ENCODE peak calls at places on chromosome 5, in four cellular contexts. One of them, this sample, is unnamed.

GRCh38 chr5:73892806-73893205 is 266.8 kb downstream of the ARHGEF28 start:
- DNase-seq in stimulated activated CD4-positive, alpha-beta T cell treated with anti-CD3 and anti-CD28 coated beads, Interleukin-12 subunit alpha, Interleukin-12 subunit beta, amount 100 ng/mL, for 4 hours: no peak
- DNase-seq in A549: no peak
- DNase-seq in hepatic stellate cell: peak
- DNase-seq in this sample: peak

GRCh38 chr5:40477856-40478546 is 201.7 kb upstream of the PTGER4 start:
- DNase-seq in stimulated activated CD4-positive, alpha-beta T cell treated with anti-CD3 and anti-CD28 coated beads, Interleukin-12 subunit alpha, Interleukin-12 subunit beta, amount 100 ng/mL, for 4 hours: no peak
- DNase-seq in A549: no peak
- DNase-seq in hepatic stellate cell: no peak
- DNase-seq in this sample: peak

GRCh38 chr5:74149395-74149794 is 491.1 kb downstream of the ENC1 start:
- DNase-seq in stimulated activated CD4-positive, alpha-beta T cell treated with anti-CD3 and anti-CD28 coated beads, Interleukin-12 subunit alpha, Interleukin-12 subunit beta, amount 100 ng/mL, for 4 hours: no peak
- DNase-seq in A549: no peak
- DNase-seq in hepatic stellate cell: peak
- DNase-seq in this sample: peak

GRCh38 chr5:103919526-103919925 is 356.9 kb upstream of the NUDT12 start:
- DNase-seq in stimulated activated CD4-positive, alpha-beta T cell treated with anti-CD3 and anti-CD28 coated beads, Interleukin-12 subunit alpha, Interleukin-12 subunit beta, amount 100 ng/mL, for 4 hours: no peak
- DNase-seq in A549: no peak
- DNase-seq in hepatic stellate cell: no peak
- DNase-seq in this sample: no peak

GRCh38 chr5:28967848-28968247 is 1929.5 kb upstream of the CDH9 start:
- DNase-seq in stimulated activated CD4-positive, alpha-beta T cell treated with anti-CD3 and anti-CD28 coated beads, Interleukin-12 subunit alpha, Interleukin-12 subunit beta, amount 100 ng/mL, for 4 hours: no peak
- DNase-seq in A549: no peak
- DNase-seq in hepatic stellate cell: no peak
- DNase-seq in this sample: no peak

GRCh38 chr5:113487411-113487778 is 858 bp downstream of the MCC start:
- DNase-seq in stimulated activated CD4-positive, alpha-beta T cell treated with anti-CD3 and anti-CD28 coated beads, Interleukin-12 subunit alpha, Interleukin-12 subunit beta, amount 100 ng/mL, for 4 hours: no peak
- DNase-seq in A549: peak
- DNase-seq in hepatic stellate cell: peak
- DNase-seq in this sample: peak

GRCh38 chr5:177362102-177362868 is 4.6 kb downstream of the RGS14 start:
- DNase-seq in stimulated activated CD4-positive, alpha-beta T cell treated with anti-CD3 and anti-CD28 coated beads, Interleukin-12 subunit alpha, Interleukin-12 subunit beta, amount 100 ng/mL, for 4 hours: peak
- DNase-seq in A549: no peak
- DNase-seq in hepatic stellate cell: no peak
- DNase-seq in this sample: no peak

GRCh38 chr5:101991486-101991885 is 304.6 kb downstream of the SLCO4C1 start:
- DNase-seq in stimulated activated CD4-positive, alpha-beta T cell treated with anti-CD3 and anti-CD28 coated beads, Interleukin-12 subunit alpha, Interleukin-12 subunit beta, amount 100 ng/mL, for 4 hours: no peak
- DNase-seq in A549: no peak
- DNase-seq in hepatic stellate cell: no peak
- DNase-seq in this sample: no peak

GRCh38 chr5:158198636-158199035 is 339.7 kb upstream of the CLINT1 start:
- DNase-seq in stimulated activated CD4-positive, alpha-beta T cell treated with anti-CD3 and anti-CD28 coated beads, Interleukin-12 subunit alpha, Interleukin-12 subunit beta, amount 100 ng/mL, for 4 hours: no peak
- DNase-seq in A549: no peak
- DNase-seq in hepatic stellate cell: no peak
- DNase-seq in this sample: no peak

GRCh38 chr5:126015244-126016054 is 407.8 kb upstream of the GRAMD2B start:
- DNase-seq in stimulated activated CD4-positive, alpha-beta T cell treated with anti-CD3 and anti-CD28 coated beads, Interleukin-12 subunit alpha, Interleukin-12 subunit beta, amount 100 ng/mL, for 4 hours: no peak
- DNase-seq in A549: no peak
- DNase-seq in hepatic stellate cell: no peak
- DNase-seq in this sample: peak

GRCh38 chr5:169384661-169385060 is 83.7 kb upstream of the SLIT3 start:
- DNase-seq in stimulated activated CD4-positive, alpha-beta T cell treated with anti-CD3 and anti-CD28 coated beads, Interleukin-12 subunit alpha, Interleukin-12 subunit beta, amount 100 ng/mL, for 4 hours: no peak
- DNase-seq in A549: no peak
- DNase-seq in hepatic stellate cell: no peak
- DNase-seq in this sample: no peak

GRCh38 chr5:36734422-36734821 is 128.0 kb downstream of the SLC1A3 start:
- DNase-seq in stimulated activated CD4-positive, alpha-beta T cell treated with anti-CD3 and anti-CD28 coated beads, Interleukin-12 subunit alpha, Interleukin-12 subunit beta, amount 100 ng/mL, for 4 hours: no peak
- DNase-seq in A549: no peak
- DNase-seq in hepatic stellate cell: no peak
- DNase-seq in this sample: peak

GRCh38 chr5:58200451-58200850 is 259.4 kb downstream of the PLK2 start:
- DNase-seq in stimulated activated CD4-positive, alpha-beta T cell treated with anti-CD3 and anti-CD28 coated beads, Interleukin-12 subunit alpha, Interleukin-12 subunit beta, amount 100 ng/mL, for 4 hours: no peak
- DNase-seq in A549: no peak
- DNase-seq in hepatic stellate cell: no peak
- DNase-seq in this sample: no peak

GRCh38 chr5:168174376-168174775 is 117.1 kb upstream of the WWC1 start:
- DNase-seq in stimulated activated CD4-positive, alpha-beta T cell treated with anti-CD3 and anti-CD28 coated beads, Interleukin-12 subunit alpha, Interleukin-12 subunit beta, amount 100 ng/mL, for 4 hours: no peak
- DNase-seq in A549: no peak
- DNase-seq in hepatic stellate cell: no peak
- DNase-seq in this sample: no peak

GRCh38 chr5:142015781-142016533 is 3.1 kb upstream of the GNPDA1 start:
- DNase-seq in stimulated activated CD4-positive, alpha-beta T cell treated with anti-CD3 and anti-CD28 coated beads, Interleukin-12 subunit alpha, Interleukin-12 subunit beta, amount 100 ng/mL, for 4 hours: peak
- DNase-seq in A549: no peak
- DNase-seq in hepatic stellate cell: no peak
- DNase-seq in this sample: peak

GRCh38 chr5:153883829-153884228 is 154.9 kb downstream of the FAM114A2 start:
- DNase-seq in stimulated activated CD4-positive, alpha-beta T cell treated with anti-CD3 and anti-CD28 coated beads, Interleukin-12 subunit alpha, Interleukin-12 subunit beta, amount 100 ng/mL, for 4 hours: no peak
- DNase-seq in A549: no peak
- DNase-seq in hepatic stellate cell: no peak
- DNase-seq in this sample: peak

GRCh38 chr5:37005252-37005651 is 128.7 kb downstream of the NIPBL start:
- DNase-seq in stimulated activated CD4-positive, alpha-beta T cell treated with anti-CD3 and anti-CD28 coated beads, Interleukin-12 subunit alpha, Interleukin-12 subunit beta, amount 100 ng/mL, for 4 hours: no peak
- DNase-seq in A549: no peak
- DNase-seq in hepatic stellate cell: no peak
- DNase-seq in this sample: peak

GRCh38 chr5:39411051-39411450 is 13.7 kb downstream of the DAB2 start:
- DNase-seq in stimulated activated CD4-positive, alpha-beta T cell treated with anti-CD3 and anti-CD28 coated beads, Interleukin-12 subunit alpha, Interleukin-12 subunit beta, amount 100 ng/mL, for 4 hours: no peak
- DNase-seq in A549: no peak
- DNase-seq in hepatic stellate cell: no peak
- DNase-seq in this sample: peak

GRCh38 chr5:126354857-126355731 is 68.1 kb upstream of the GRAMD2B start:
- DNase-seq in stimulated activated CD4-positive, alpha-beta T cell treated with anti-CD3 and anti-CD28 coated beads, Interleukin-12 subunit alpha, Interleukin-12 subunit beta, amount 100 ng/mL, for 4 hours: no peak
- DNase-seq in A549: no peak
- DNase-seq in hepatic stellate cell: no peak
- DNase-seq in this sample: no peak

GRCh38 chr5:140953234-140953633 is 13.0 kb upstream of the PCDHAC2 start:
- DNase-seq in stimulated activated CD4-positive, alpha-beta T cell treated with anti-CD3 and anti-CD28 coated beads, Interleukin-12 subunit alpha, Interleukin-12 subunit beta, amount 100 ng/mL, for 4 hours: no peak
- DNase-seq in A549: no peak
- DNase-seq in hepatic stellate cell: no peak
- DNase-seq in this sample: no peak

GRCh38 chr5:68543212-68543611 is 327.7 kb downstream of the PIK3R1 start:
- DNase-seq in stimulated activated CD4-positive, alpha-beta T cell treated with anti-CD3 and anti-CD28 coated beads, Interleukin-12 subunit alpha, Interleukin-12 subunit beta, amount 100 ng/mL, for 4 hours: no peak
- DNase-seq in A549: no peak
- DNase-seq in hepatic stellate cell: no peak
- DNase-seq in this sample: no peak

GRCh38 chr5:88813244-88813643 is 69.7 kb downstream of the MEF2C start:
- DNase-seq in stimulated activated CD4-positive, alpha-beta T cell treated with anti-CD3 and anti-CD28 coated beads, Interleukin-12 subunit alpha, Interleukin-12 subunit beta, amount 100 ng/mL, for 4 hours: no peak
- DNase-seq in A549: no peak
- DNase-seq in hepatic stellate cell: no peak
- DNase-seq in this sample: no peak

GRCh38 chr5:170136493-170136892 is 30.8 kb downstream of the FOXI1 start:
- DNase-seq in stimulated activated CD4-positive, alpha-beta T cell treated with anti-CD3 and anti-CD28 coated beads, Interleukin-12 subunit alpha, Interleukin-12 subunit beta, amount 100 ng/mL, for 4 hours: no peak
- DNase-seq in A549: no peak
- DNase-seq in hepatic stellate cell: no peak
- DNase-seq in this sample: no peak

GRCh38 chr5:81420039-81420667 is 26.2 kb upstream of the ACOT12 start:
- DNase-seq in stimulated activated CD4-positive, alpha-beta T cell treated with anti-CD3 and anti-CD28 coated beads, Interleukin-12 subunit alpha, Interleukin-12 subunit beta, amount 100 ng/mL, for 4 hours: no peak
- DNase-seq in A549: peak
- DNase-seq in hepatic stellate cell: peak
- DNase-seq in this sample: peak

This sample was measured in fibroblast of the aortic adventitia.